ENCODE peak calls at places on chromosome 17, in four cellular contexts. F is A549, X is heart right ventricle, I is tibial artery. R is an unnamed sample.

GRCh38 chr17:49480833-49481615 is 14.1 kb upstream of the NGFR start:
- DNase-seq in F (no peak), X (no peak), I (no peak), R (no peak)

GRCh38 chr17:73224663-73225305 is 31.9 kb downstream of the COG1 start:
- DNase-seq in F (no peak), X (no peak), I (no peak), R (no peak)

GRCh38 chr17:76276461-76277299 is 11.5 kb downstream of the UBALD2 start:
- DNase-seq in F (no peak), X (no peak), I (no peak), R (no peak)

GRCh38 chr17:33228548-33228947 is 64.5 kb downstream of the ASIC2 start:
- DNase-seq in F (no peak), X (no peak), I (no peak), R (no peak)

GRCh38 chr17:70869402-70870085 is 700.2 kb downstream of the KCNJ2 start:
- DNase-seq in F (no peak), X (no peak), I (no peak), R (no peak)

GRCh38 chr17:75681289-75681688 is 14.2 kb downstream of the SAP30BP start:
- DNase-seq in F (no peak), X (no peak), I (no peak), R (no peak)

GRCh38 chr17:63910096-63910495 is 962 bp downstream of the CSHL1 start:
- DNase-seq in F (no peak), X (no peak), I (no peak), R (no peak)

GRCh38 chr17:16941072-16941641 is 30.8 kb downstream of the TNFRSF13B start:
- DNase-seq in F (no peak), X (no peak), I (no peak), R (no peak)

GRCh38 chr17:19331134-19331533 is 31.4 kb downstream of the B9D1 start:
- DNase-seq in F (no peak), X (no peak), I (no peak), R (no peak)

GRCh38 chr17:13346081-13346533 is 255.6 kb downstream of the HS3ST3A1 start:
- DNase-seq in F (no peak), X (no peak), I (no peak), R (no peak)

GRCh38 chr17:78128616-78129384 is at the start of gene TMC6:
- DNase-seq in F (peak; percentile 74), X (peak; percentile 64), I (no peak), R (peak; percentile 89)

GRCh38 chr17:9729034-9729650 is 62.2 kb downstream of the DHRS7C start:
- DNase-seq in F (peak; percentile 83), X (no peak), I (no peak), R (peak; percentile 54)

GRCh38 chr17:56735842-56736241 is 97.9 kb downstream of the C17orf67 start:
- DNase-seq in F (no peak), X (no peak), I (no peak), R (no peak)

GRCh38 chr17:8075081-8075480 is 12.4 kb downstream of the ALOX12B start:
- DNase-seq in F (no peak), X (no peak), I (no peak), R (no peak)

GRCh38 chr17:31467502-31468256 is 76.2 kb downstream of the RAB11FIP4 start:
- DNase-seq in F (no peak), X (peak; percentile 44), I (no peak), R (no peak)

GRCh38 chr17:4317648-4318047 is 48.8 kb downstream of the UBE2G1 start:
- DNase-seq in F (no peak), X (no peak), I (no peak), R (no peak)

GRCh38 chr17:32878211-32878610 is 1.3 kb upstream of the MYO1D start:
- DNase-seq in F (no peak), X (peak; percentile 15), I (peak; percentile 90), R (no peak)

GRCh38 chr17:31442860-31443259 is 51.4 kb downstream of the RAB11FIP4 start:
- DNase-seq in F (no peak), X (no peak), I (no peak), R (no peak)

DNA sequence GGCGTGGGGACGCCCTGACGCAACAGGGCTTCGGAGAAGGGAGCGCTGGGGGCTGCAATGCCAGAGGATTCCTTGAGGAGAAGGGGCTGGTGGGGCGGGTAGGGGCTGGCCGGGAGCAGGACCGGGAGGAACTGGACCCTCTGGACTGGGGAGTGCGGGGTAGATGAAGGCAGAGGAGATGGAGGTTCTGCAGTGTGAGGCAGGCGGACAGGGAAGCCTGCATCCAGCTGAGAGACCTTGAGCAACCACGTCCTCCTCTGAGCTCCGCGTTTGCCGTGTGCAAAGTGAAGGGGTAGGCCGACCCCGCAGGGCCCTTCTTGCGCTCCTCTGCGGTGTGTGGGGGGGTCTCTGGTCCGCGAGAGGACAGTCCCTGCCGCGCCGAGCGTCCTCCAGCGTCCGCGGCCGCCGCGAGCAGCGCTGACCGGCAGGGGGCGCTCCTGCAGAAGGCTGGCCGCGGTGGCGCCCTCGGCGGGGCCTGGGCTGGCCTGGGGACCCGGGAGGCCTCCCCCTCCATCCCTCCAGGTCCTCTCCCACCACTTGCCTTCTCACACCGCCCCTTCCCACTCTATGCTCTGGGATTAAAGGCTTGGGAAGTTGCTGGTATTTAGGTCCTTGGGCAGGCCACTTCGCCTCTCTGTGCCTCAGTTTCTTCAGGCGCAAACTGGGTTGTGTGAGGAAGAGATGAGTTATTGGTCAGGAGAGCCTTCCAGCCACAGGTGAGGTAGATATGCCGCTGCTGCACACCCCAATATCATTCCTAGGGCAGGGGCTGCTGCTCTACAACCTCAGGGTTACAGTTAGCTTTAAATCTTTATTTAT is 9.6 kb upstream of the WNT9B start:
- DNase-seq in F (peak; percentile 54), X (no peak), I (no peak), R (no peak)
- TF ChIP-seq CTCF in F (peak; percentile 94), X (peak; percentile 86), I (peak; percentile 50), R (peak; percentile 59)

DNA sequence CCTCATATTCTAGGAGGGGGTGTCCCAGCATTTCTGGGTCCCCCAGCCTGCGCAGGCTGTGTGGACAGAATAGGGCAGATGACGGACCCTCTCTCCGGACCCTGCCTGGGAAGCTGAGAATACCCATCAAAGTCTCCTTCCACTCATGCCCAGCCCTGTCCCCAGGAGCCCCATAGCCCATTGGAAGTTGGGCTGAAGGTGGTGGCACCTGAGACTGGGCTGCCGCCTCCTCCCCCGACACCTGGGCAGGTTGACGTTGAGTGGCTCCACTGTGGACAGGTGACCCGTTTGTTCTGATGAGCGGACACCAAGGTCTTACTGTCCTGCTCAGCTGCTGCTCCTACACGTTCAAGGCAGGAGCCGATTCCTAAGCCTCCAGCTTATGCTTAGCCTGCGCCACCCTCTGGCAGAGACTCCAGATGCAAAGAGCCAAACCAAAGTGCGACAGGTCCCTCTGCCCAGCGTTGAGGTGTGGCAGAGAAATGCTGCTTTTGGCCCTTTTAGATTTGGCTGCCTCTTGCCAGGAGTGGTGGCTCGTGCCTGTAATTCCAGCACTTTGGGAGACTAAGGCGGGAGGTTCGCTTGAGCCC is 11.6 kb downstream of the STH start:
- DNase-seq in F (peak; percentile 72), X (no peak), I (no peak), R (no peak)
- TF ChIP-seq CTCF in F (peak; percentile 53), X (no peak), I (no peak), R (no peak)

DNA sequence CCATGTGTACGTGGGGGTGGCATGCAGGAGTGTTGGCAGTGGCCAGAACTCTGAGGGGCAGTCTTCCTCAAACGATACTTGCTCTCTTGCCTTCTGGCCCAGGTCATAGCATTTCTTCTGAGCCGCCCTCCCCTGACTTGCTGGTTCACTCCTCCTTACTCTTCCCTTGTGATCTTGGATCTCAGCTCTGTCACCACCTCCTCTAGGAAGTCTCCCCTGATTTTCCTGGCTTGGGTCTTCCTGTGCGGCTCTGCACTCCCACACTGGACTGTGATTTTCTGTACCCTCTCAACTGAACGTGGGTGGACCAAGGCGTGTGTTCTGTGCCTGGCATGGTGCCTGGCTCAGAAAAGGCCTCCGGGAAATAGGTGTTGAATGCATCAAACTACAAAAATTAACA is 2.9 kb downstream of the EPN3 start:
- DNase-seq in F (no peak), X (no peak), I (no peak), R (no peak)
- TF ChIP-seq CTCF in F (no peak), X (no peak), I (no peak), R (no peak)

GRCh38 chr17:61254894-61255293 is 144.7 kb upstream of the TBX2 start:
- DNase-seq in F (no peak), X (no peak), I (no peak), R (no peak)

GRCh38 chr17:61260061-61260797 is 139.4 kb upstream of the TBX2 start:
- DNase-seq in F (no peak), X (no peak), I (peak; percentile 71), R (no peak)

GRCh38 chr17:61261001-61261587 is 138.5 kb upstream of the TBX2 start:
- DNase-seq in F (no peak), X (no peak), I (no peak), R (no peak)

GRCh38 chr17:61255609-61256008 is 144.0 kb upstream of the TBX2 start:
- DNase-seq in F (no peak), X (no peak), I (no peak), R (no peak)

DNA sequence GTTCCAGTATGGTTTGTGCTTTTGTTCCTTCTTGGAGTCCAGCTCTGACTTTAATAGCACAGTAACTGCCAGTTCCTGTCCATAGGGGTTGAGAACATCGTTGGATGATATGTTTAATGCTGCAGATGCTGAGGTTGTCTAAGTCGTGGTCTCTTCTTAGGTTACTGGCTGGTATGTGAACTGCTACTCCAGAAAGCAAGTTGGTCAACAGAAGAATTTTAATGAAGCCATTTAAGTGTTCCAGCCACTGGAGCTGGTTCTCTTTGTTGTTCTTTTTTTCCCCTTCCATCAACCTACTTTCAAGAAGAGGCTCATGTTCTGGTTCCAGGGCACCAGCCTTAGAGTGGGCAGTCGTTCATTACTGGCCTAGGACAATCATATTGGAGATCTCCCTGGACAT is 140.3 kb upstream of the TBX2 start:
- DNase-seq in F (no peak), X (no peak), I (no peak), R (no peak)
- TF ChIP-seq CTCF in F (no peak), X (no peak), I (no peak), R (no peak)

GRCh38 chr17:81044764-81045589 is 10.0 kb downstream of the BAIAP2 start:
- DNase-seq in F (no peak), X (peak; percentile 91), I (peak; percentile 82), R (no peak)

GRCh38 chr17:81045590-81046095 is 10.7 kb downstream of the BAIAP2 start:
- DNase-seq in F (no peak), X (no peak), I (no peak), R (no peak)

GRCh38 chr17:81044428-81044763 is 9.4 kb downstream of the BAIAP2 start:
- DNase-seq in F (no peak), X (no peak), I (no peak), R (no peak)

GRCh38 chr17:81046770-81047359 is 11.9 kb downstream of the BAIAP2 start:
- DNase-seq in F (no peak), X (no peak), I (no peak), R (no peak)

GRCh38 chr17:81046131-81046769 is 11.3 kb downstream of the BAIAP2 start:
- DNase-seq in F (no peak), X (no peak), I (no peak), R (no peak)
- TF ChIP-seq CTCF in F (no peak), X (no peak), I (no peak), R (no peak)

GRCh38 chr17:58329035-58329807 is 626 bp upstream of the TSPOAP1 start:
- DNase-seq in F (no peak), X (no peak), I (no peak), R (peak; percentile 99)
- TF ChIP-seq CTCF in F (peak; percentile 36), X (no peak), I (no peak), R (peak; percentile 67)